ENCODE peak calls at places on chromosomes 7 and 10, in seven cellular contexts. M, U, Q, Z, I, O and R are unnamed samples.

GRCh38 chr10:80664071-80664680 is 126.5 kb downstream of the SH2D4B start:
- DNase-seq in M (peak; percentile 58), U (no peak), Q (peak; percentile 95), Z (peak; percentile 30), I (peak; percentile 74), O (peak; percentile 47), R (peak; percentile 86)

GRCh38 chr7:105046414-105046813 is 32.4 kb downstream of the KMT2E start:
- DNase-seq in M (no peak), U (peak; percentile 11), Q (no peak), Z (no peak), I (no peak), O (no peak), R (no peak)

GRCh38 chr7:79401254-79401653 is 52.2 kb downstream of the MAGI2 start:
- DNase-seq in M (no peak), U (no peak), Q (no peak), Z (no peak), I (no peak), O (no peak), R (no peak)

GRCh38 chr7:2529161-2530075 is 9.8 kb downstream of the LFNG start:
- DNase-seq in M (no peak), U (no peak), Q (no peak), Z (peak; percentile 68), I (no peak), O (no peak), R (no peak)

GRCh38 chr10:34109952-34110702 is 705.0 kb downstream of the PARD3 start:
- DNase-seq in M (peak; percentile 13), U (no peak), Q (no peak), Z (no peak), I (no peak), O (no peak), R (no peak)

GRCh38 chr7:80609732-80610131 is 28.7 kb upstream of the CD36 start:
- DNase-seq in M (no peak), U (no peak), Q (no peak), Z (no peak), I (no peak), O (no peak), R (no peak)

GRCh38 chr10:50375051-50375452 is 123.7 kb upstream of the ASAH2 start:
- DNase-seq in M (no peak), U (no peak), Q (no peak), Z (no peak), I (no peak), O (no peak), R (no peak)

GRCh38 chr7:80732635-80733034 is 94.2 kb downstream of the CD36 start:
- DNase-seq in M (no peak), U (no peak), Q (no peak), Z (no peak), I (no peak), O (no peak), R (no peak)

GRCh38 chr7:55245271-55245723 is 119.8 kb upstream of the LANCL2 start:
- DNase-seq in M (peak; percentile 23), U (peak; percentile 95), Q (no peak), Z (no peak), I (no peak), O (no peak), R (no peak)

GRCh38 chr7:22433710-22434460 is 66.1 kb downstream of the STEAP1B start:
- DNase-seq in M (no peak), U (no peak), Q (no peak), Z (no peak), I (peak; percentile 79), O (no peak), R (no peak)

GRCh38 chr7:27520828-27521790 is 141.6 kb downstream of the HIBADH start:
- DNase-seq in M (peak; percentile 72), U (peak; percentile 75), Q (no peak), Z (no peak), I (no peak), O (no peak), R (no peak)

GRCh38 chr7:55550838-55551537 is 21.3 kb downstream of the VOPP1 start:
- DNase-seq in M (no peak), U (no peak), Q (no peak), Z (no peak), I (no peak), O (no peak), R (no peak)

GRCh38 chr10:104325436-104326430 is 12.5 kb downstream of the ITPRIP start:
- DNase-seq in M (peak; percentile 59), U (no peak), Q (no peak), Z (no peak), I (no peak), O (no peak), R (no peak)

GRCh38 chr10:80357804-80358125 is 1.2 kb downstream of the DYDC2 start:
- DNase-seq in M (no peak), U (no peak), Q (no peak), Z (no peak), I (no peak), O (no peak), R (no peak)

GRCh38 chr10:22341190-22341935 is 3.9 kb upstream of the SPAG6 start:
- DNase-seq in M (peak; percentile 19), U (no peak), Q (no peak), Z (no peak), I (no peak), O (no peak), R (peak; percentile 42)

GRCh38 chr10:69757553-69758309 is 44.0 kb upstream of the COL13A1 start:
- DNase-seq in M (no peak), U (peak; percentile 61), Q (no peak), Z (no peak), I (no peak), O (no peak), R (no peak)

GRCh38 chr7:92695308-92696261 is 105.4 kb upstream of the FAM133B start:
- DNase-seq in M (no peak), U (peak; percentile 88), Q (peak; percentile 35), Z (no peak), I (peak; percentile 19), O (peak; percentile 25), R (peak; percentile 42)

GRCh38 chr10:62133618-62134017 is 135.0 kb downstream of the RTKN2 start:
- DNase-seq in M (no peak), U (no peak), Q (no peak), Z (no peak), I (no peak), O (no peak), R (no peak)

GRCh38 chr7:6705959-6706665 is 635 bp downstream of the ZNF12 start:
- DNase-seq in M (peak; percentile 18), U (no peak), Q (peak; percentile 23), Z (peak; percentile 29), I (peak; percentile 65), O (no peak), R (peak; percentile 13)

GRCh38 chr7:156927571-156928405 is 21.7 kb upstream of the NOM1 start:
- DNase-seq in M (no peak), U (no peak), Q (no peak), Z (no peak), I (no peak), O (no peak), R (no peak)

GRCh38 chr10:95604630-95605029 is 43.5 kb upstream of the SORBS1 start:
- DNase-seq in M (no peak), U (no peak), Q (no peak), Z (no peak), I (no peak), O (no peak), R (no peak)

GRCh38 chr7:115340828-115341227 is 418.9 kb downstream of the MDFIC start:
- DNase-seq in M (no peak), U (peak; percentile 14), Q (no peak), Z (no peak), I (no peak), O (no peak), R (no peak)

GRCh38 chr10:30155401-30155800 is 96.0 kb upstream of the JCAD start:
- DNase-seq in M (no peak), U (no peak), Q (no peak), Z (no peak), I (no peak), O (no peak), R (no peak)

GRCh38 chr10:30154561-30154960 is 95.2 kb upstream of the JCAD start:
- DNase-seq in M (no peak), U (no peak), Q (no peak), Z (no peak), I (no peak), O (no peak), R (no peak)

GRCh38 chr10:30154126-30154525 is 94.7 kb upstream of the JCAD start:
- DNase-seq in M (no peak), U (no peak), Q (no peak), Z (no peak), I (no peak), O (no peak), R (no peak)

DNA sequence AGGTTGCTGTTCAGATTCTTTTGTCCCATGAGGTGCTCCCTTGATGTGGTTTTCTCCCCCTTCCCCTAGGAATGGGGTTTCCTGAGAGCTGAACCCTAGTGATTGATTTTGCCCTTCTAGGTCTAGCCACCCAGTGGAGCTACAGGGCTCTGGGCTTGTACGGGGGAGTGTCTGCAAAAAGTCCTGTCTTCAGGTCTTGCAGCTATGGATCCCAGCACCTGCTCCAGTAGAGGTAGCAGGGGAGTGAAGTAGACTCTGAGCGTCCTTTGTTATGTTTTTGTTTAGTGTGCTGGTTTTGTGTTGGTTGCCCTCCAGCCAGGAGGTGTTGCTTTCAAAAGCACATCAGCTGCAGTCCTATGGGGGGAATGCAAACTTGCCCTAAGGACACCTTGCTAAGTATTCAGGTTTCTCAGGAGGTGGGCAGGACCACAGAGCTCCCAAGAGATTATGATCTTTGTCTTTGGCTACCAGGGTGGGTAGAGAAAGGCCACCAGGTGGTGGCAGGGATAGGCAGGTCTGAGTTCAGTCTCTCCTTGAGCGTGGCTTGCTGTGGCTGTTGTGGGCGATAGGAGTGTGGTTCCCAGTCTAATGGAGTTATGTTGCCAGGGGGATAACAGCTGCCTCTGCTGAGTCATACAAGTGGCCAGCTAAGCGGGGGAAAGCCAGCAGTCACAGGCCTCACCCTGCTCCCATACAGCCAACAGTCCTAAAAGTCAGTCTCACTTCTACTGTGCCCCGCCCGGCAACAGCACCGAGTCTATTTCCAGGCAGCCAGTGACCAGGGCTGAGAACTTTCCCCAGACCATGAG is 92.4 kb upstream of the JCAD start:
- DNase-seq in M (peak; percentile 71), U (peak; percentile 82), Q (no peak), Z (no peak), I (peak; percentile 79), O (no peak), R (no peak)
- TF ChIP-seq CTCF in M (no peak), U (peak; percentile 3), Q (no peak), Z (no peak), I (peak; percentile 33), O (no peak), R (no peak)

GRCh38 chr10:92547676-92548075 is 26.2 kb downstream of the IDE start:
- DNase-seq in M (no peak), U (no peak), Q (no peak), Z (no peak), I (no peak), O (no peak), R (no peak)
- TF ChIP-seq CTCF in M (no peak), U (no peak), Q (no peak), Z (no peak), I (no peak), O (no peak), R (no peak)

GRCh38 chr10:63976538-63976937 is 455.3 kb downstream of the REEP3 start:
- DNase-seq in M (no peak), U (no peak), Q (peak; percentile 51), Z (no peak), I (peak; percentile 63), O (peak; percentile 33), R (peak; percentile 49)
- TF ChIP-seq CTCF in M (no peak), U (peak; percentile 35), Q (peak; percentile 63), Z (peak; percentile 13), I (peak; percentile 80), O (peak; percentile 28), R (peak; percentile 77)

DNA sequence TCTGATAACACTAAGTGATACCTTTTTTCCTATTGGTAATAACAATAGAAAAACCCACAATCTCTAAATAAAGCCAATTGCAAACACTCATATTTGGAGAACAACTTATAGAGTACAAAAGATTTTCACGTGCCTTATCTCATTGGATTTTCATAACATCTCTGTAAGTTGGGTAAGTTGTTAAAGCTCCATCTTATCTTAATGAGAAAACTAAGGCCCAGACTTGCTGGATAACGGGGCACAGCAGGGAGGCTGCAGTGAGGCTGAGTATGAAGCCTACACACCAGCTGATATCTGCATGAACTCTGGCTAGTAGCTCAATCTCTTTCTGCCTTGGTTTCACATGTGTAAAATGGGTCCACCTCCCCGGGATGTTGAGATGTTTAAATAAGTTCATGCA is 26.8 kb downstream of the CPVL start:
- DNase-seq in M (no peak), U (no peak), Q (no peak), Z (no peak), I (no peak), O (no peak), R (no peak)
- TF ChIP-seq CTCF in M (no peak), U (no peak), Q (no peak), Z (no peak), I (no peak), O (no peak), R (no peak)